ENCODE peak calls at places on chromosomes 7 and 10, in seven cellular contexts. One of them, this sample, is unnamed.

GRCh38 chr10:112314822-112315474 is 31.7 kb downstream of the TECTB start:
- DNase-seq in Panc1: peak; percentile 59
- DNase-seq in brain microvascular endothelial cell: peak; percentile 70
- DNase-seq in iPS DF 6.9: peak; percentile 45
- DNase-seq in right lobe of liver: peak; percentile 83
- DNase-seq in suprapubic skin: peak; percentile 84
- DNase-seq in upper lobe of right lung: peak; percentile 83
- DNase-seq in this sample: peak; percentile 80

GRCh38 chr7:29248713-29249382 is 54.3 kb downstream of the CHN2 start:
- DNase-seq in iPS DF 6.9: no peak
- DNase-seq in Panc1: no peak
- DNase-seq in brain microvascular endothelial cell: no peak
- DNase-seq in upper lobe of right lung: no peak
- DNase-seq in right lobe of liver: peak; percentile 93
- DNase-seq in suprapubic skin: no peak
- DNase-seq in this sample: no peak

GRCh38 chr7:44191171-44191570 is 1.9 kb upstream of the GCK start:
- DNase-seq in brain microvascular endothelial cell: no peak
- DNase-seq in iPS DF 6.9: no peak
- DNase-seq in suprapubic skin: peak; percentile 12
- DNase-seq in right lobe of liver: no peak
- DNase-seq in upper lobe of right lung: no peak
- DNase-seq in Panc1: no peak
- DNase-seq in this sample: no peak

GRCh38 chr7:44313621-44314031 is 11.8 kb downstream of the CAMK2B start:
- DNase-seq in Panc1: no peak
- DNase-seq in suprapubic skin: no peak
- DNase-seq in upper lobe of right lung: no peak
- DNase-seq in right lobe of liver: no peak
- DNase-seq in brain microvascular endothelial cell: no peak
- DNase-seq in iPS DF 6.9: no peak
- DNase-seq in this sample: no peak

GRCh38 chr7:90459888-90460287 is 9.6 kb upstream of the PTTG1IP2 start:
- DNase-seq in Panc1: no peak
- DNase-seq in brain microvascular endothelial cell: no peak
- DNase-seq in suprapubic skin: no peak
- DNase-seq in right lobe of liver: no peak
- DNase-seq in iPS DF 6.9: no peak
- DNase-seq in upper lobe of right lung: no peak
- DNase-seq in this sample: no peak

GRCh38 chr10:1382711-1383110 is 326.5 kb downstream of the WDR37 start:
- DNase-seq in right lobe of liver: no peak
- DNase-seq in iPS DF 6.9: no peak
- DNase-seq in suprapubic skin: peak; percentile 73
- DNase-seq in brain microvascular endothelial cell: no peak
- DNase-seq in Panc1: no peak
- DNase-seq in upper lobe of right lung: peak; percentile 50
- DNase-seq in this sample: no peak

GRCh38 chr7:33183504-33183903 is 54.1 kb downstream of the BBS9 start:
- DNase-seq in right lobe of liver: no peak
- DNase-seq in upper lobe of right lung: no peak
- DNase-seq in Panc1: no peak
- DNase-seq in suprapubic skin: no peak
- DNase-seq in brain microvascular endothelial cell: no peak
- DNase-seq in iPS DF 6.9: no peak
- DNase-seq in this sample: no peak

GRCh38 chr7:28103984-28104628 is 76.5 kb downstream of the JAZF1 start:
- DNase-seq in right lobe of liver: no peak
- DNase-seq in upper lobe of right lung: no peak
- DNase-seq in suprapubic skin: no peak
- DNase-seq in iPS DF 6.9: no peak
- DNase-seq in Panc1: no peak
- DNase-seq in brain microvascular endothelial cell: no peak
- DNase-seq in this sample: peak; percentile 46

GRCh38 chr7:158228986-158229385 is 358.6 kb downstream of the PTPRN2 start:
- DNase-seq in suprapubic skin: no peak
- DNase-seq in Panc1: no peak
- DNase-seq in iPS DF 6.9: no peak
- DNase-seq in upper lobe of right lung: no peak
- DNase-seq in brain microvascular endothelial cell: no peak
- DNase-seq in right lobe of liver: no peak
- DNase-seq in this sample: no peak

GRCh38 chr7:5526190-5527037 is 102.8 kb upstream of the TNRC18 start:
- DNase-seq in upper lobe of right lung: no peak
- DNase-seq in suprapubic skin: no peak
- DNase-seq in iPS DF 6.9: no peak
- DNase-seq in Panc1: no peak
- DNase-seq in brain microvascular endothelial cell: no peak
- DNase-seq in right lobe of liver: no peak
- DNase-seq in this sample: no peak

GRCh38 chr10:125845617-125846016 is 22.3 kb downstream of the BCCIP start:
- DNase-seq in Panc1: no peak
- DNase-seq in right lobe of liver: no peak
- DNase-seq in brain microvascular endothelial cell: no peak
- DNase-seq in suprapubic skin: no peak
- DNase-seq in iPS DF 6.9: no peak
- DNase-seq in upper lobe of right lung: no peak
- DNase-seq in this sample: no peak

GRCh38 chr10:125844673-125845300 is 21.4 kb downstream of the BCCIP start:
- DNase-seq in suprapubic skin: no peak
- DNase-seq in brain microvascular endothelial cell: no peak
- DNase-seq in Panc1: no peak
- DNase-seq in right lobe of liver: peak; percentile 63
- DNase-seq in upper lobe of right lung: no peak
- DNase-seq in iPS DF 6.9: no peak
- DNase-seq in this sample: no peak

GRCh38 chr10:125846894-125847293 is 23.5 kb downstream of the BCCIP start:
- DNase-seq in suprapubic skin: no peak
- DNase-seq in iPS DF 6.9: no peak
- DNase-seq in upper lobe of right lung: no peak
- DNase-seq in right lobe of liver: no peak
- DNase-seq in brain microvascular endothelial cell: no peak
- DNase-seq in Panc1: no peak
- DNase-seq in this sample: no peak

GRCh38 chr10:125840955-125841354 is 17.6 kb downstream of the BCCIP start:
- DNase-seq in upper lobe of right lung: no peak
- DNase-seq in iPS DF 6.9: no peak
- DNase-seq in brain microvascular endothelial cell: no peak
- DNase-seq in right lobe of liver: no peak
- DNase-seq in Panc1: no peak
- DNase-seq in suprapubic skin: no peak
- DNase-seq in this sample: no peak

DNA sequence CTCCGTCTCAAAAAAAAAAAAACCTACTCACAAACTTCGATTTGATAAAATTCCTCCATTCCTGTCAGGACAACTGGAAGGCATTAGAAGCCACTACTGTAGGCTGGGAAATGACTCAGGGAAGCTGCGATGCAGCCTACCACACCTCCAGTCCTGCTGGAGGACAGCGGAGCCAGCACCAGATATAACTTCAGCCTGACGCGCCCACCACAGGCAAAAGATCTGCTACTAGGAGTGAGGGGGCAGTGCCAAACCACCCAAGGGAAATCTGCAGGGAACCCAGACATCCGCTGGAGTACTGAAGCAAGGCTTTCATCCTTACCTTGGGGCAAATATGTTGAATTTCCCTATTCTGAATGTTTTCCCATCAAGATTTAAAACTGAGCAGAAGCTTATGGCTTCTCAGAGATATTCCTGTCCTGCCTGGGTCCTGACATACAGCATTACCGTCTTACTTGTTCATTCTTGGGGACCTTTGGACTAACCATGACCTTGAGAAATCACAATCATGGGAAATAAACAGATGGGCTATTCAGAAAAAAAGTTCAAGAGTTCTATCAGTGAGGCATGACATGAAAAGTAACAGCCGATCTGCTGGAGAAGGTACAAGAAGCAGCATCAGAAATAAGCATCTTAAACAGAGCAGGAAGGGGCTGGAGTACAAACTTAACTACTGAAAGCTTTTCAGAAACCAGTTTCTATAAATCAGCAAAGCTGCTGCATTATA is 20.4 kb downstream of the BCCIP start:
- DNase-seq in Panc1: no peak
- DNase-seq in right lobe of liver: no peak
- DNase-seq in upper lobe of right lung: no peak
- DNase-seq in brain microvascular endothelial cell: no peak
- DNase-seq in suprapubic skin: no peak
- DNase-seq in iPS DF 6.9: no peak
- DNase-seq in this sample: no peak
- H3K27ac ChIP-seq in Panc1: no peak overlapping the region
- H3K27ac ChIP-seq in right lobe of liver: no peak overlapping the region
- H3K27ac ChIP-seq in upper lobe of right lung: no peak overlapping the region
- H3K27ac ChIP-seq in brain microvascular endothelial cell: no peak overlapping the region
- H3K27ac ChIP-seq in suprapubic skin: no peak overlapping the region
- H3K27ac ChIP-seq in iPS DF 6.9: no peak overlapping the region
- H3K27ac ChIP-seq in this sample: no peak overlapping the region

DNA sequence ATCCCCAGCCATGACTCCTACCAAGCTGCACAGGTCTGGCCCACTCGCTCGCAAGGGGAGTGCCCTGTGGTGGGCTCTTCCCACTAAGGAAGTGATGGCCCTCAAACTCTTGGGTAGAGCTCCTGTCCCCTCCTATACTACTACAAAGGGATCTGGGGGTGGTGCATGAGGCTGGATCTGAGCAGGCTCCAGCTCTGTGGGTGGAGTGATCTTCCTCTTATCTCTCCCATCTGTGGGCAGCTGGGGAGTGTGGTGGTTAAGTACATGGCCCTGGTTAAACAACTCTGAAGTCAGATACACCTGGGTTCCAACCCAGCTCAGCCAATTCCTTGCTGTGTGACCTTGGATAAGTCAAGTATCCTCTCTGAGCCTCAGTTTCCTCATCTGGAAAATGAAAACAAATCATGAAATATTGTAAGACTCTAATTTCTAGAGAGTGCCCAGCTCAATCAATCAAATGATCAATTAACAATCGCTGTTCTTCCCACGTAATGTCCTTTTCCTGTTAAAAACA is 17.4 kb downstream of the DDIT4 start:
- DNase-seq in iPS DF 6.9: no peak
- DNase-seq in upper lobe of right lung: no peak
- DNase-seq in right lobe of liver: no peak
- DNase-seq in suprapubic skin: no peak
- DNase-seq in Panc1: no peak
- DNase-seq in brain microvascular endothelial cell: no peak
- DNase-seq in this sample: no peak
- H3K27ac ChIP-seq in iPS DF 6.9: no peak overlapping the region
- H3K27ac ChIP-seq in upper lobe of right lung: no peak overlapping the region
- H3K27ac ChIP-seq in right lobe of liver: no peak overlapping the region
- H3K27ac ChIP-seq in suprapubic skin: no peak overlapping the region
- H3K27ac ChIP-seq in Panc1: peak overlapping the region; percentile 46
- H3K27ac ChIP-seq in brain microvascular endothelial cell: no peak overlapping the region
- H3K27ac ChIP-seq in this sample: no peak overlapping the region

GRCh38 chr10:30832727-30833624 is 198.7 kb downstream of the ZNF438 start:
- DNase-seq in brain microvascular endothelial cell: no peak
- DNase-seq in Panc1: no peak
- DNase-seq in iPS DF 6.9: no peak
- DNase-seq in right lobe of liver: no peak
- DNase-seq in upper lobe of right lung: no peak
- DNase-seq in suprapubic skin: peak; percentile 29
- DNase-seq in this sample: no peak

GRCh38 chr10:30834143-30834542 is 197.5 kb downstream of the ZNF438 start:
- DNase-seq in Panc1: no peak
- DNase-seq in suprapubic skin: no peak
- DNase-seq in brain microvascular endothelial cell: no peak
- DNase-seq in right lobe of liver: no peak
- DNase-seq in iPS DF 6.9: no peak
- DNase-seq in upper lobe of right lung: no peak
- DNase-seq in this sample: no peak

GRCh38 chr10:30831876-30832726 is 199.6 kb downstream of the ZNF438 start:
- DNase-seq in brain microvascular endothelial cell: no peak
- DNase-seq in suprapubic skin: no peak
- DNase-seq in Panc1: no peak
- DNase-seq in right lobe of liver: no peak
- DNase-seq in iPS DF 6.9: no peak
- DNase-seq in upper lobe of right lung: no peak
- DNase-seq in this sample: no peak

GRCh38 chr10:30834636-30835035 is 197.0 kb downstream of the ZNF438 start:
- DNase-seq in upper lobe of right lung: no peak
- DNase-seq in brain microvascular endothelial cell: no peak
- DNase-seq in iPS DF 6.9: no peak
- DNase-seq in right lobe of liver: no peak
- DNase-seq in Panc1: no peak
- DNase-seq in suprapubic skin: no peak
- DNase-seq in this sample: no peak

GRCh38 chr10:30833625-30833970 is 198.1 kb downstream of the ZNF438 start:
- DNase-seq in Panc1: no peak
- DNase-seq in right lobe of liver: no peak
- DNase-seq in suprapubic skin: peak; percentile 48
- DNase-seq in brain microvascular endothelial cell: no peak
- DNase-seq in upper lobe of right lung: no peak
- DNase-seq in iPS DF 6.9: no peak
- DNase-seq in this sample: no peak
- H3K27ac ChIP-seq in Panc1: no peak overlapping the region
- H3K27ac ChIP-seq in right lobe of liver: no peak overlapping the region
- H3K27ac ChIP-seq in suprapubic skin: no peak overlapping the region
- H3K27ac ChIP-seq in brain microvascular endothelial cell: no peak overlapping the region
- H3K27ac ChIP-seq in upper lobe of right lung: peak overlapping the region; percentile 55
- H3K27ac ChIP-seq in iPS DF 6.9: no peak overlapping the region
- H3K27ac ChIP-seq in this sample: no peak overlapping the region

DNA sequence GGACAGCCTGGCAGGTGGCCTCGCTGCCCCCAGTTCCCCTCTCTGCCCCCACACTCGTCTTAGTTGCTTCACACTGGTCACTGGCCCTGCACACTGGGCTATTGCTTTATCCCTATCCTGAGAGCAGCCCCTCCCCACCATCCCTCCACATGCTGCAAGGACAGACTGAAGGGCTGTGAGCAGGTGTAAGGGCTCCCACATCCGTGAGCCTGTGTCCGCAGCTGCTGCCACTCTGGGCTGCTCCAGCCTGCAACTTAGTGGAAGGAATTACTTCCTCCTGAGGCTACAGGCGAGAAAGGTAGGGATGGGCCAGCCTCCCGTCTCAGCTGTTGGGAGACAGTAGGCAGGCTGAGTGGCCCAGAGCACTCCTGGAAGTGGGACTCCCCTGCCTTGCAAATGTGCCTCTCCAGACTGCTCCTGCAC is 3.8 kb downstream of the RARRES2 start:
- DNase-seq in Panc1: no peak
- DNase-seq in iPS DF 6.9: no peak
- DNase-seq in right lobe of liver: no peak
- DNase-seq in suprapubic skin: no peak
- DNase-seq in upper lobe of right lung: peak; percentile 56
- DNase-seq in brain microvascular endothelial cell: no peak
- DNase-seq in this sample: no peak
- H3K27ac ChIP-seq in Panc1: no peak overlapping the region
- H3K27ac ChIP-seq in iPS DF 6.9: no peak overlapping the region
- H3K27ac ChIP-seq in right lobe of liver: no peak overlapping the region
- H3K27ac ChIP-seq in suprapubic skin: no peak overlapping the region
- H3K27ac ChIP-seq in upper lobe of right lung: no peak overlapping the region
- H3K27ac ChIP-seq in brain microvascular endothelial cell: no peak overlapping the region
- H3K27ac ChIP-seq in this sample: no peak overlapping the region

GRCh38 chr10:96655577-96656213 is 64.6 kb downstream of the PIK3AP1 start:
- DNase-seq in brain microvascular endothelial cell: no peak
- DNase-seq in iPS DF 6.9: no peak
- DNase-seq in right lobe of liver: no peak
- DNase-seq in suprapubic skin: no peak
- DNase-seq in Panc1: no peak
- DNase-seq in upper lobe of right lung: peak; percentile 79
- DNase-seq in this sample: peak; percentile 73
- H3K27ac ChIP-seq in brain microvascular endothelial cell: no peak overlapping the region
- H3K27ac ChIP-seq in iPS DF 6.9: no peak overlapping the region
- H3K27ac ChIP-seq in right lobe of liver: peak overlapping the region; percentile 47
- H3K27ac ChIP-seq in suprapubic skin: no peak overlapping the region
- H3K27ac ChIP-seq in Panc1: no peak overlapping the region
- H3K27ac ChIP-seq in upper lobe of right lung: no peak overlapping the region
- H3K27ac ChIP-seq in this sample: no peak overlapping the region